ENCODE peak calls at places on chromosomes 3 and 15, in six cellular contexts. One of them, this sample, is unnamed. For H3K27me3, the result is how much of the 10 kb centered on the place peaks cover.

GRCh38 chr3:189773056-189773455 is 141.9 kb downstream of the TP63 start:
- DNase-seq in PC-9: peak
- DNase-seq in CD8-positive, alpha-beta memory T cell: no peak
- DNase-seq in neuronal stem cell: no peak
- DNase-seq in endodermal cell: no peak
- DNase-seq in transverse colon: no peak
- DNase-seq in this sample: no peak

GRCh38 chr3:152556731-152557254 is 278.1 kb upstream of the P2RY1 start:
- DNase-seq in endodermal cell: no peak
- DNase-seq in transverse colon: no peak
- DNase-seq in PC-9: no peak
- DNase-seq in CD8-positive, alpha-beta memory T cell: no peak
- DNase-seq in neuronal stem cell: no peak
- DNase-seq in this sample: no peak

GRCh38 chr3:36893137-36893557 is 51.7 kb downstream of the TRANK1 start:
- DNase-seq in PC-9: no peak
- DNase-seq in CD8-positive, alpha-beta memory T cell: peak
- DNase-seq in endodermal cell: no peak
- DNase-seq in transverse colon: no peak
- DNase-seq in neuronal stem cell: no peak
- DNase-seq in this sample: peak

GRCh38 chr3:173429076-173429475 is 31.5 kb downstream of the NLGN1 start:
- DNase-seq in CD8-positive, alpha-beta memory T cell: no peak
- DNase-seq in PC-9: no peak
- DNase-seq in transverse colon: no peak
- DNase-seq in neuronal stem cell: no peak
- DNase-seq in endodermal cell: no peak
- DNase-seq in this sample: no peak

GRCh38 chr3:171155122-171155700 is 128.7 kb upstream of the SLC2A2 start:
- DNase-seq in endodermal cell: no peak
- DNase-seq in PC-9: no peak
- DNase-seq in CD8-positive, alpha-beta memory T cell: no peak
- DNase-seq in transverse colon: no peak
- DNase-seq in neuronal stem cell: no peak
- DNase-seq in this sample: no peak

GRCh38 chr3:114253505-114253904 is 16.1 kb upstream of the ZNF80 start:
- DNase-seq in neuronal stem cell: no peak
- DNase-seq in CD8-positive, alpha-beta memory T cell: no peak
- DNase-seq in transverse colon: no peak
- DNase-seq in endodermal cell: no peak
- DNase-seq in PC-9: no peak
- DNase-seq in this sample: no peak

GRCh38 chr3:8629151-8630021 is 15.2 kb downstream of the SSUH2 start:
- DNase-seq in transverse colon: peak
- DNase-seq in neuronal stem cell: no peak
- DNase-seq in CD8-positive, alpha-beta memory T cell: no peak
- DNase-seq in PC-9: peak
- DNase-seq in endodermal cell: no peak
- DNase-seq in this sample: peak

GRCh38 chr3:122273498-122273897 is 51.5 kb upstream of the CSTA start:
- DNase-seq in transverse colon: no peak
- DNase-seq in endodermal cell: no peak
- DNase-seq in neuronal stem cell: no peak
- DNase-seq in CD8-positive, alpha-beta memory T cell: peak
- DNase-seq in PC-9: no peak
- DNase-seq in this sample: no peak

GRCh38 chr15:51051776-51052175 is 42.9 kb downstream of the TNFAIP8L3 start:
- DNase-seq in transverse colon: peak
- DNase-seq in CD8-positive, alpha-beta memory T cell: no peak
- DNase-seq in endodermal cell: no peak
- DNase-seq in neuronal stem cell: no peak
- DNase-seq in PC-9: no peak
- DNase-seq in this sample: no peak

GRCh38 chr15:89672221-89673161 is 6.7 kb downstream of the PLIN1 start:
- DNase-seq in PC-9: no peak
- DNase-seq in transverse colon: no peak
- DNase-seq in neuronal stem cell: no peak
- DNase-seq in CD8-positive, alpha-beta memory T cell: no peak
- DNase-seq in endodermal cell: no peak
- DNase-seq in this sample: no peak

GRCh38 chr3:190038050-190038631 is 82.6 kb downstream of the P3H2 start:
- DNase-seq in CD8-positive, alpha-beta memory T cell: no peak
- DNase-seq in PC-9: no peak
- DNase-seq in endodermal cell: peak
- DNase-seq in transverse colon: peak
- DNase-seq in neuronal stem cell: no peak
- DNase-seq in this sample: no peak

GRCh38 chr3:138943724-138944131 is 3.2 kb downstream of the FOXL2 start:
- DNase-seq in transverse colon: no peak
- DNase-seq in PC-9: no peak
- DNase-seq in neuronal stem cell: no peak
- DNase-seq in endodermal cell: peak
- DNase-seq in CD8-positive, alpha-beta memory T cell: peak
- DNase-seq in this sample: no peak

GRCh38 chr3:181715601-181716340 is 4.0 kb downstream of the SOX2 start:
- DNase-seq in transverse colon: no peak
- DNase-seq in endodermal cell: peak
- DNase-seq in CD8-positive, alpha-beta memory T cell: no peak
- DNase-seq in PC-9: no peak
- DNase-seq in neuronal stem cell: no peak
- DNase-seq in this sample: no peak
- H3K27me3 ChIP-seq in transverse colon: half or more
- H3K27me3 ChIP-seq in endodermal cell: half or more
- H3K27me3 ChIP-seq in CD8-positive, alpha-beta memory T cell: under half
- H3K27me3 ChIP-seq in PC-9: under half
- H3K27me3 ChIP-seq in neuronal stem cell: under half
- H3K27me3 ChIP-seq in this sample: half or more

GRCh38 chr15:59424626-59425025 is 13.4 kb upstream of the FAM81A start:
- DNase-seq in transverse colon: no peak
- DNase-seq in endodermal cell: no peak
- DNase-seq in PC-9: peak
- DNase-seq in CD8-positive, alpha-beta memory T cell: no peak
- DNase-seq in neuronal stem cell: no peak
- DNase-seq in this sample: no peak

GRCh38 chr15:59420108-59420507 is 17.9 kb upstream of the FAM81A start:
- DNase-seq in PC-9: no peak
- DNase-seq in endodermal cell: no peak
- DNase-seq in CD8-positive, alpha-beta memory T cell: no peak
- DNase-seq in neuronal stem cell: no peak
- DNase-seq in transverse colon: no peak
- DNase-seq in this sample: no peak

GRCh38 chr15:59420986-59421618 is 16.9 kb upstream of the FAM81A start:
- DNase-seq in neuronal stem cell: no peak
- DNase-seq in endodermal cell: peak
- DNase-seq in PC-9: no peak
- DNase-seq in transverse colon: no peak
- DNase-seq in CD8-positive, alpha-beta memory T cell: no peak
- DNase-seq in this sample: no peak
- H3K27me3 ChIP-seq in neuronal stem cell: under half
- H3K27me3 ChIP-seq in endodermal cell: under half
- H3K27me3 ChIP-seq in PC-9: under half
- H3K27me3 ChIP-seq in transverse colon: under half
- H3K27me3 ChIP-seq in CD8-positive, alpha-beta memory T cell: under half
- H3K27me3 ChIP-seq in this sample: under half

GRCh38 chr15:60890361-60890991 is 338.6 kb downstream of the RORA start:
- DNase-seq in PC-9: no peak
- DNase-seq in endodermal cell: no peak
- DNase-seq in transverse colon: no peak
- DNase-seq in CD8-positive, alpha-beta memory T cell: no peak
- DNase-seq in neuronal stem cell: no peak
- DNase-seq in this sample: no peak
- H3K27me3 ChIP-seq in PC-9: under half
- H3K27me3 ChIP-seq in endodermal cell: under half
- H3K27me3 ChIP-seq in transverse colon: under half
- H3K27me3 ChIP-seq in CD8-positive, alpha-beta memory T cell: under half
- H3K27me3 ChIP-seq in neuronal stem cell: under half
- H3K27me3 ChIP-seq in this sample: under half

DNA sequence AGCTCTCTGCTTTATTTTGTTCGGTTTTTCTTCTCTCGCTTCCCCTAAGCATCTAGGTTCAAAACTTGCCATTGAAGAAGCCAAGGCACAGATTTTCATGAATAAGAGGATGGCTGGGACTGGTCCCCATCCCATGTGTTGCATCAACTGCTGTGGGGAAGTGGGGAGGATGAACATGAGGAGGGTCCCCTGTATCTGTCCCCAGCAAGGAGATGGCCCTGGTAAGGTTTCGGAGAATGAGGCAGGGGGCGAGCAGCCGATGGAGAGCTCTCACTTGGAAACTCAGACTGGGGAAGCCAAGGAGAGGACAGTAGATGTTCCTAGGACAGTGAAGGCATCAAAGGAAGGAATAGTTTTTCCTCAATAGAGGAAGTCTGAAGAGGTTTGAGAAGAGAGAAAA is 142.0 kb upstream of the ATP2B2 start:
- DNase-seq in neuronal stem cell: no peak
- DNase-seq in endodermal cell: no peak
- DNase-seq in PC-9: no peak
- DNase-seq in CD8-positive, alpha-beta memory T cell: no peak
- DNase-seq in transverse colon: no peak
- DNase-seq in this sample: no peak
- H3K27me3 ChIP-seq in neuronal stem cell: under half
- H3K27me3 ChIP-seq in endodermal cell: under half
- H3K27me3 ChIP-seq in PC-9: half or more
- H3K27me3 ChIP-seq in CD8-positive, alpha-beta memory T cell: under half
- H3K27me3 ChIP-seq in transverse colon: under half
- H3K27me3 ChIP-seq in this sample: under half

GRCh38 chr3:33221241-33221640 is 2.6 kb upstream of the SUSD5 start:
- DNase-seq in PC-9: no peak
- DNase-seq in neuronal stem cell: no peak
- DNase-seq in transverse colon: no peak
- DNase-seq in CD8-positive, alpha-beta memory T cell: no peak
- DNase-seq in endodermal cell: no peak
- DNase-seq in this sample: no peak
- H3K27me3 ChIP-seq in PC-9: under half
- H3K27me3 ChIP-seq in neuronal stem cell: under half
- H3K27me3 ChIP-seq in transverse colon: under half
- H3K27me3 ChIP-seq in CD8-positive, alpha-beta memory T cell: under half
- H3K27me3 ChIP-seq in endodermal cell: half or more
- H3K27me3 ChIP-seq in this sample: under half

DNA sequence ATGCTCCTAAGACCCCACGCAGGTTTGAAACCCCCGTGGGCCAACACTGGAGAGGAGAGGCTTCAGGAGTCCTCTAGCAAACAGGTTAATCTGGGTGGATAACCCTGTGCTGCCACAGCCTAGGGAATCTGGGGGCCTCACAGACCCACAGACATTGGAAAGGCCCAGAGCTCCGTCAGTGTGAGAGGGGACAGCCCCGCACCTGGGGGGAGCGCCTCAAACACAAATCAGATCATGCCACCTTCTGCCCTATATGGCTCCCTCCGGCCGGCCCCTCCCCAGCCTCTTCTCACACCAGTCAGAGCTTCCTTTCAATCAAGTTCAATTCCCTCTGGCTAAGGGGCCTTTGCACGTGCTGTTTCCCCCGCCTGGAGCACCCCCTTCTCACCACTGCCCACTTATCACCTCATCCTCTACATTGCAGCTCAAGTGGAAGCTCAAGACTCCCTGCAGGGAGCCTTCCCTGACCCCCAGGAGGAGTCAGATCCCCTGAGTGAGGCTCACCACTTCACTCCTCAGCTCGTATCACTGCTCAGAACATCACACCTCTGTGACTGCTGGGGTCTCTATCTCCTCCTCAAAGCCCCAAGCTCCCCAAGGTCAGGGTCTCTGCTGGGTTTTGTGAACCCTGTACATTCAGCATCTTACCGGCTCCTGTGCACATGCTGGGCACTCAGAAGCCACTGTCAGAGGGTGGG is 24.1 kb downstream of the FBLN2 start:
- DNase-seq in transverse colon: no peak
- DNase-seq in endodermal cell: peak
- DNase-seq in PC-9: no peak
- DNase-seq in CD8-positive, alpha-beta memory T cell: no peak
- DNase-seq in neuronal stem cell: no peak
- DNase-seq in this sample: no peak
- H3K27me3 ChIP-seq in transverse colon: under half
- H3K27me3 ChIP-seq in endodermal cell: under half
- H3K27me3 ChIP-seq in PC-9: under half
- H3K27me3 ChIP-seq in CD8-positive, alpha-beta memory T cell: under half
- H3K27me3 ChIP-seq in neuronal stem cell: under half
- H3K27me3 ChIP-seq in this sample: under half

GRCh38 chr15:60116456-60117089 is 112.5 kb downstream of the FOXB1 start:
- DNase-seq in transverse colon: no peak
- DNase-seq in PC-9: no peak
- DNase-seq in neuronal stem cell: no peak
- DNase-seq in CD8-positive, alpha-beta memory T cell: no peak
- DNase-seq in endodermal cell: no peak
- DNase-seq in this sample: no peak
- H3K27me3 ChIP-seq in transverse colon: under half
- H3K27me3 ChIP-seq in PC-9: under half
- H3K27me3 ChIP-seq in neuronal stem cell: under half
- H3K27me3 ChIP-seq in CD8-positive, alpha-beta memory T cell: under half
- H3K27me3 ChIP-seq in endodermal cell: half or more
- H3K27me3 ChIP-seq in this sample: under half

DNA sequence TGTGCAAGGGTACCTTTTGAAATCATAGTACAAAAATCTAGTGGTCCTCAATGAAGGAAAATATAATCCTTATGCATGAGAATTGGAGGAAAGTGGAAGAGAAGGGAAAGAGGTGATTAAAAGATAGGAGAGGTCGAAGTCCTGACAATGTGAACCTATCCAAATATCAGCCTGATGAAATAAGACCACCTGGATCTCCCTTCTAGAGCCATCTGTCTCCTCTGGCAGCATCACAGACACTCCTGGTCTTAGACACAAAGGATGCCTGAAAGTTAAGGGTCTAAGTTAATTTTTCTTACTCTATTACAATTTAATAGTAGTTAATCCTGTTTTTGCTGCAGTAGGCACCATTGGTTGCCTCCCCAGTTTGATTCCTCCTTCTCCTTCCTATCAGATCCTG is 11.1 kb upstream of the TMED3 start:
- DNase-seq in CD8-positive, alpha-beta memory T cell: no peak
- DNase-seq in transverse colon: no peak
- DNase-seq in PC-9: no peak
- DNase-seq in neuronal stem cell: no peak
- DNase-seq in endodermal cell: no peak
- DNase-seq in this sample: no peak
- H3K27me3 ChIP-seq in CD8-positive, alpha-beta memory T cell: under half
- H3K27me3 ChIP-seq in transverse colon: under half
- H3K27me3 ChIP-seq in PC-9: half or more
- H3K27me3 ChIP-seq in neuronal stem cell: under half
- H3K27me3 ChIP-seq in endodermal cell: half or more
- H3K27me3 ChIP-seq in this sample: under half

GRCh38 chr3:42411429-42411828 is 1.0 kb upstream of the LYZL4 start:
- DNase-seq in CD8-positive, alpha-beta memory T cell: no peak
- DNase-seq in neuronal stem cell: no peak
- DNase-seq in transverse colon: no peak
- DNase-seq in PC-9: no peak
- DNase-seq in endodermal cell: no peak
- DNase-seq in this sample: no peak
- H3K27me3 ChIP-seq in CD8-positive, alpha-beta memory T cell: under half
- H3K27me3 ChIP-seq in neuronal stem cell: under half
- H3K27me3 ChIP-seq in transverse colon: under half
- H3K27me3 ChIP-seq in PC-9: under half
- H3K27me3 ChIP-seq in endodermal cell: under half
- H3K27me3 ChIP-seq in this sample: under half